ENCODE peak calls at places on chromosomes 16 and 17, in four cellular contexts. W is mucosa of descending colon, U is AG04450, Q is GM12865. F is an unnamed sample.

GRCh38 chr16:57590654-57591085 is 37.8 kb upstream of the ADGRG1 start:
- DNase-seq in U (no peak), W (no peak), Q (no peak), F (no peak)

GRCh38 chr16:87860553-87861299 is 8.6 kb downstream of the SLC7A5 start:
- DNase-seq in W (no peak), U (no peak), Q (peak), F (no peak)

GRCh38 chr17:59154721-59155438 is at the start of gene SKA2:
- DNase-seq in Q (no peak), W (peak), U (no peak), F (peak)

GRCh38 chr16:57834936-57835335 is 32.6 kb upstream of the KIFC3 start:
- DNase-seq in W (no peak), U (no peak), Q (no peak), F (no peak)

GRCh38 chr17:2289878-2290478 is 13.6 kb downstream of the SMG6 start:
- DNase-seq in W (no peak), Q (peak), U (no peak), F (peak)

GRCh38 chr17:73156166-73156840 is 8.5 kb upstream of the SSTR2 start:
- DNase-seq in U (peak), Q (peak), W (peak), F (no peak)

GRCh38 chr17:2174471-2175293 is 119.8 kb downstream of the HIC1 start:
- DNase-seq in Q (no peak), U (peak), W (peak), F (no peak)

GRCh38 chr16:82639666-82640336 is 13.0 kb downstream of the CDH13 start:
- DNase-seq in Q (peak), U (no peak), W (peak), F (no peak)

GRCh38 chr16:9042533-9042932 is 48.9 kb upstream of the HAPSTR1 start:
- DNase-seq in Q (no peak), W (no peak), U (no peak), F (no peak)

GRCh38 chr16:17511340-17511739 is 40.6 kb upstream of the XYLT1 start:
- DNase-seq in Q (no peak), W (peak), U (peak), F (no peak)

GRCh38 chr17:7440113-7440822 is 956 bp downstream of the FGF11 start:
- DNase-seq in W (peak), Q (peak), U (no peak), F (no peak)

GRCh38 chr16:57562669-57563486 is 20.4 kb downstream of the ADGRG5 start:
- DNase-seq in W (no peak), Q (no peak), U (no peak), F (no peak)

GRCh38 chr16:31099860-31100638 is 5.5 kb upstream of the VKORC1 start:
- DNase-seq in U (no peak), Q (no peak), W (no peak), F (no peak)

GRCh38 chr17:50630524-50631194 is 4.0 kb upstream of the ABCC3 start:
- DNase-seq in W (peak), U (no peak), Q (peak), F (no peak)

GRCh38 chr16:57533618-57534336 is 2.6 kb downstream of the CCDC102A start:
- DNase-seq in W (peak), U (no peak), Q (no peak), F (no peak)

GRCh38 chr17:44355642-44356099 is 8.0 kb downstream of the FAM171A2 start:
- DNase-seq in U (no peak), W (no peak), Q (no peak), F (no peak)

GRCh38 chr17:31291820-31292219 is 5.2 kb downstream of the OMG start:
- DNase-seq in U (no peak), Q (no peak), W (no peak), F (no peak)

GRCh38 chr17:74901353-74902145 is 8.1 kb upstream of the FADS6 start:
- DNase-seq in W (no peak), Q (no peak), U (no peak), F (no peak)

GRCh38 chr16:76854234-76854633 is 336.8 kb upstream of the MON1B start:
- DNase-seq in U (no peak), W (no peak), Q (no peak), F (no peak)

GRCh38 chr16:9039208-9039607 is 52.2 kb upstream of the HAPSTR1 start:
- DNase-seq in W (no peak), U (no peak), Q (peak), F (no peak)

GRCh38 chr16:50539053-50539615 is 9.1 kb upstream of the NKD1 start:
- DNase-seq in U (no peak), Q (no peak), W (no peak), F (no peak)

GRCh38 chr16:87135631-87136030 is 181.6 kb downstream of the C16orf95 start:
- DNase-seq in W (no peak), U (no peak), Q (no peak), F (no peak)

GRCh38 chr17:41645371-41646063 is 21.1 kb upstream of the KRT17 start:
- DNase-seq in W (no peak), Q (no peak), U (no peak), F (no peak)

GRCh38 chr17:55872374-55872773 is 121.5 kb downstream of the PCTP start:
- DNase-seq in U (no peak), Q (peak), W (no peak), F (no peak)

GRCh38 chr17:56751145-56751743 is 82.5 kb downstream of the C17orf67 start:
- DNase-seq in W (no peak), U (no peak), Q (no peak), F (no peak)

GRCh38 chr16:52482916-52483315 is 64.0 kb downstream of the TOX3 start:
- DNase-seq in W (no peak), Q (no peak), U (no peak), F (no peak)

GRCh38 chr17:51995797-51996403 is 162.6 kb downstream of the CA10 start:
- DNase-seq in U (no peak), Q (no peak), W (no peak), F (no peak)

GRCh38 chr16:50526796-50527195 is 21.4 kb upstream of the NKD1 start:
- DNase-seq in W (no peak), U (no peak), Q (no peak), F (no peak)

GRCh38 chr16:56985288-56985961 is 3.9 kb upstream of the NLRC5 start:
- DNase-seq in U (peak), Q (no peak), W (peak), F (no peak)

GRCh38 chr16:48272837-48273421 is 25.6 kb upstream of the ABCC11 start:
- DNase-seq in U (no peak), Q (no peak), W (no peak), F (no peak)

GRCh38 chr16:76946879-76947278 is 244.1 kb upstream of the MON1B start:
- DNase-seq in W (no peak), Q (peak), U (peak), F (no peak)

GRCh38 chr17:51000835-51001638 is 119.6 kb downstream of the SPAG9 start:
- DNase-seq in W (peak), Q (peak), U (peak), F (peak)

GRCh38 chr16:8798174-8798527 is 512 bp downstream of the PMM2 start:
- DNase-seq in W (no peak), Q (peak), U (no peak), F (no peak)

GRCh38 chr16:88376053-88376834 is 6.5 kb upstream of the ZNF469 start:
- DNase-seq in U (no peak), Q (no peak), W (no peak), F (no peak)

GRCh38 chr17:74814453-74814852 is 38.3 kb upstream of the NAT9 start:
- DNase-seq in U (no peak), Q (no peak), W (no peak), F (no peak)

GRCh38 chr17:34370376-34370996 is 7.5 kb upstream of the CCL1 start:
- DNase-seq in Q (no peak), U (no peak), W (no peak), F (no peak)

DNA sequence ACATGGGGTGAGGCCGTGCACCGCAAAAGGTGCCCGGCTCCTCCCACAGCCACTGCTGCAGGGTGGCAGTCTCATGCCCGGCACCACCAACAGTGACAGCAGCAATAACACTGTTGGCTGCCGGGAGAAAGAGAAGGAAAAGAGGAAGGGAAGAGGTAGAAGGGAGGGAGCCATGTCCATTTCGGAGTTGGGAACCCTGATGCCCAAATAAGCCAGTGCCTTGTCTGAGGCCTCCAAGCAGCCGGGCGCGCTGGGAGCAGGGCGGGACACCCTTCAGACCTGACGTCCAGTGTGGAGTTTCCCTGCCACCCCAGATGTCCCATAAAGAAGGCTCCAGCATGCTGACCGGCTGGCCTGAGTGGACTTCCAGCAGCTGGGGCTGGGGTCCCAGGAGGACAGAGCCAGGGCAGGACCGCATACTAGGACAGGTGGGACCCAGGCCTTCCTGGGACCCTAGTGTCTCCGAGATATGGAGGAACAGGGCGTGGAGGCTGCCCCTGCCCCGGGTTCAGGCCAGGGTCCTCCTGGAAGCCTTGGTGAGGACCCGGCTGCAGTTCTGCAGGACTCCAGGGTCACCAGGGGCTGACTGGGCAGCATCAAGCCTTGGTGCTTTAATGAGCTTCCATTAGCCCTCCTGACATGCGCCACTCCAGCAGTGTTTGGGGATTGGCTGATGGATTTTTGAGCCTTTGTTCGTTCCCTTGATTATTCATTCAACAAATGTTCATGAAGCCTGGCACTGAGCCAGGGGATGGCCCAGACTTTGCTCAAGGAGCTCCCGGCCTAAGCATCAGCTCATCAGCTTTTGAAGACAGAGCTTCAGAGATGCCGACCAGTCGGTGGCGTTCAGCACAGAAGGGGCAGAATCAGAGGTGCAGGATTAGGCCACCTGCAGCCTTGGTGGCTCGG is 223.6 kb upstream of the CIBAR2 start:
- DNase-seq in Q (no peak), U (no peak), W (peak), F (no peak)
- H3K4me3 ChIP-seq in Q (no peak), U (no peak), W (no peak), F (no peak)

DNA sequence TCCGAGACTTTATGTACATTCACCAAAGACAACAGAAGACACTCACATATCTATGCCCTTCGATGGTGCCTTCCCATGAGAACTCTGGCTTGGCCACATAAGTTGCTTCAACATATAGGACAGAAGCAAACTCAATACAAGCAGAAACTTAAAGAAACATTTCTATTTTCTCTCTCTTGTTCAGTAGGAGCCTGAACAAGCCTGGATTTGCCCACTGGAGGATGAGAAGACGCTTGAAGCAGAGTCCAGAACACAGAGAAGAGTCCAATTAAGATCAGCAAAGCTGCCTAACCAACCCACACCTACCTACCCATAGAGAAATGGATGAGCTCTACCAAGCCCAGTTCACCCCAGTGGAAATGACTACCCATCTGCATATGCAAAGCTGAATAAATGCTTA is 338.0 kb upstream of the DYNLRB2 start:
- DNase-seq in W (no peak), Q (no peak), U (no peak), F (no peak)
- TF ChIP-seq CTCF in W (no peak), Q (no peak), U (no peak), F (no peak)

DNA sequence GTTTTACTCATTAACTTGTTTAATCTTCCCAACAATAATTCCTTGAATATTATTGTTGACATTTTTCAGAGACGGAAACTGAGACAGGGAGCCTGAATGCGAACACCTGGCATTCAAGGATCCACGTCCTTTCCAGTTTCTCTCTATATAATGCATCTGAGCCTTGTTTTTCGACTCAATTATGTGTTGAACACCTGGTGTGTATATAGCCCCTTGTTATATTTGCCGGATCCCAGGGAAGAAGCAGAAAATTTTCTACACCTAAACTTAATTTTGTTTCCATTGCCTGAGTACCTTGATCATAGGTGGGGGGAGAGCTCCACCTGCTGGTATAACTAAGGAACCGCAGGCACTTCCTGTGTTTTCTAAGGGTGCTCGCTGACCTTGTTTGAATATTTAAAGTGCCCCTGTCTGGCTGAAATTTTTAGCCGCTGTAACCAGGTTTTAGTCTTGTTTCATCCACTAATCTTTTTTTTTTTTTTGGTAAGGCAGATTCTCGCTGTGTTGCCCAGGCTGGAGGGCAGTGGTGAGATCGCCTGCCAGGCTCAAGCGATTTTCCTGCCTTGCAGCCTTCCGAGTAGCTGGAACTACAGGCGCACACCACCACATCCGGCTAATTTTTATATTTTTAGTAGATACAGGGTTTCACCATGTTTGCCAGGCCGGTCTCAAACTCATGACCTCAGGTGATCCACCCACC is 6.6 kb upstream of the NUBP1 start:
- DNase-seq in Q (peak), W (peak), U (peak), F (peak)
- H3K4me3 ChIP-seq in Q (peak), W (no peak), U (no peak), F (peak)

GRCh38 chr16:3020247-3020603 is at the start of gene TNFRSF12A:
- DNase-seq in Q (peak), W (peak), U (no peak), F (no peak)

GRCh38 chr16:3022697-3023414 is 886 bp downstream of the HCFC1R1 start:
- DNase-seq in W (peak), Q (peak), U (no peak), F (no peak)

GRCh38 chr16:3022208-3022696 is 1.5 kb downstream of the HCFC1R1 start:
- DNase-seq in W (peak), Q (no peak), U (peak), F (no peak)

GRCh38 chr16:3020604-3021448 is 658 bp downstream of the TNFRSF12A start:
- DNase-seq in Q (peak), W (peak), U (peak), F (no peak)

GRCh38 chr16:3021449-3022207 is 1.5 kb downstream of the TNFRSF12A start:
- DNase-seq in Q (peak), U (peak), W (peak), F (no peak)
- TF ChIP-seq CTCF in Q (peak), U (peak), W (no peak), F (peak)

DNA sequence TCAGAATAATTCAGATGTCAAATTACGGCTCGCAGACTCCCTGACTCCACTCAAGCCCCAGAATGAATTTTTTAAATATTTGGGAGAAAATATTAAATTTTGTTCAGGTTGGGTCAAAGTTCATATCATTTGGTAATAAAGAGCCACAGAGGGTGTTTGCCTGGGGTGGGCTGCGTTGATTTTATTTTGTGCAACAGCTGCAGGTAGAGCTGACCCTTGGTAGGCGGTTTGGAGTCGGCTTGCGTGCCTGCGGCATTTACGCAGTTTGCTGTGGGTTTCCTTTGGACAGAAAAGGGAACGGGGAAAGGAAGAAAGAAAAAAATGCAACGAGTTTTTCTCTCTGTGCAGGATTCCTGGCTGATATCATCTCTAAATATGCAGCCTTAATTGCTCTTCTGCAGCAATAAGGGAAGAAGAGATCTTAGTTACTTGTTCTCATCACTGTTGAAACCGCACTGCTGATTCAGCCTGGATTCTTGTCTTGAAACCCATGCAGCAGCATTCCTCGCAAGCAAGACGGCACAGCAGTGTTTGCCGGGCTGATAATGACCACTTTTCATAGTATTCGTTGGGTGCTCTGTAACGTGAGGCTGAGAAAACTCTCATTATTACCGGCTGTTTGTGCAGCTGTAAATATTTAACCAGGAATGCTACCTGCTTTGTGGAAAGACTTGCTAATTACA is 114.6 kb downstream of the IRX3 start:
- DNase-seq in Q (no peak), U (peak), W (peak), F (no peak)
- H3K4me3 ChIP-seq in Q (no peak), U (no peak), W (no peak), F (no peak)

DNA sequence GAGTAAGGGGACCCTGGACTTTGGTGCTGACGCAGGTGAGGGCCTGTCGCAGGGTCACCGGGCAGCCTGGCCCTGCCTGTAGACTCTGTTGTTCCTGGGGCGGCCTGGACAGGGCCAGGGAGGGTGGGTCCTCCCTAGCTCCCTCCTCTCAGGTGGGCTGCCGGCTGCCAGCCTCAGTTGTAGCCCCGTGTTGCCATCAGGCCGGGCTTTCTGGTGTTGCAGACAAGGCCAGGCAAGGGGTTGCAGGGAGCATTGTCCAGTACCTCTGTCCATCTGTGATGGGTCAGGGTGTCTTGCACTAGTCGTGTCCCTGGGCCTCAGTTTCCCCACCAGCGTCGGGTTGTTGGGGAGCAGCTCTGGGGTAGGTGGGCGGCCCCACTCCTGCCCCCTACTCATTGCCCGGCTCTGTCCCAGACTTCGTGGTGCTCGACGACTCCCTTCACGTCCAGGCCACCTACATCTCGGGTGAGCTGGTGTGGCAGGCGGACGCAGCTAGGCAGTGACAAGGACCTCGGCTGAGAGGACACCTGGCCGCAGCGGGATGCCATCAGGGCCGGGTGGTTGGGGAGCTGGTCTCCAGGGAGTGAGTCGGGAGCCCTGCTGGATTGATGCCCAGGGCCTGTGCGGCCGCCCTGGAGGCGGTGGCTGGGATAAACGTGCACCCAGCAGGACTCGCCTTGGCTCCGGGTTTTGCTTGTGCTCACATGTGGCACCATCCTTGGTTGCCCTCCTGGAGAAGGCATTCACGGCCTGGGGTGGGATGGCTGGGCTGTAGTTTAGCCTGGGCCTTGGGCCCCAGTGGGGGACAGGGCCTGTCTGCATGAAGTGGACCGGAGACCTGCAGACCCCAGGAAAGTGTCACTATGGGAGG is 1.9 kb downstream of the CEMP1 start:
- DNase-seq in U (no peak), Q (no peak), W (no peak), F (no peak)
- TF ChIP-seq CTCF in U (peak), Q (no peak), W (no peak), F (peak)

DNA sequence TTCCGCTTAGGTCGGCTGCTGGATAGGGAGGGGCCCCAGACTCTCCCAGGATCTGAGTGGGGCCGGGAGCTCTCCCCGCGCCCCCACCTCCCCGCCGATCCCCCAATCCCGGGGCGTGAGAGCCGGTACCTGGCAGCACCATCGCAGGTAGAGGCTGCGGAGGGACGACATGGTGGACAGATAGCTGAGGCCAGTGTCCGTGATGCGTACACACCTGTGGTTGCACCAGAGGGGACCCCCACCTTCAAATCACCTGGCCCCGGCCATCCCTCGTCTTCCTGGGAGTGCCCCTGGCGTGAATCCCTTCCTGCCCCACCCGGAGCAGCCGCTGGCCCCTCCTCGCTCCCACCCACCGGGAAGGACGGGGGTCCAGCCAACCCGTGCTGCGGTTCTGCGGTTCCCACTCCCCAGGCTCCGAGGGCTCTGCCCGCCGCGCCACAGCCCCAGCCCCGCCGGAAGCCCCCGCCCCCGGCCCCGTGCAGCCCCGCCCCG is 4.7 kb upstream of the WDR24 start:
- DNase-seq in U (no peak), W (no peak), Q (no peak), F (no peak)
- H3K4me3 ChIP-seq in U (no peak), W (no peak), Q (peak), F (peak)